ENCODE peak calls at places on chromosomes 16 and 17, in eight cellular contexts. L, D, M, X, C, Y, R and V are unnamed samples.

GRCh38 chr17:76151896-76152454 is 10.9 kb upstream of the FOXJ1 start:
- DNase-seq in M (no peak), C (no peak), L (no peak), Y (no peak), X (no peak), R (no peak), D (no peak), V (no peak)

GRCh38 chr17:49995055-49995738 is at the start of gene DLX3:
- DNase-seq in R (no peak), X (no peak), M (no peak), L (peak; percentile 93), C (no peak), D (no peak), Y (peak; percentile 81), V (no peak)

GRCh38 chr17:70089513-70090148 is 14.6 kb downstream of the KCNJ16 start:
- DNase-seq in R (no peak), Y (peak; percentile 42), D (no peak), L (no peak), X (no peak), M (no peak), C (no peak), V (no peak)

GRCh38 chr17:27473748-27474609 is 17.7 kb downstream of the KSR1 start:
- DNase-seq in L (no peak), M (no peak), X (no peak), C (peak; percentile 97), D (no peak), R (peak; percentile 96), Y (no peak), V (peak; percentile 76)

GRCh38 chr16:86211800-86212199 is 298.5 kb upstream of the FOXF1 start:
- DNase-seq in X (peak; percentile 72), Y (no peak), M (no peak), R (peak; percentile 3), L (no peak), C (no peak), D (no peak), V (no peak)

GRCh38 chr16:84502581-84502980 is 1.9 kb downstream of the MEAK7 start:
- DNase-seq in R (no peak), L (no peak), D (no peak), C (no peak), M (no peak), Y (no peak), X (no peak), V (no peak)

GRCh38 chr17:65290616-65291015 is 153.4 kb downstream of the RGS9 start:
- DNase-seq in L (no peak), Y (no peak), C (no peak), M (no peak), R (no peak), X (no peak), D (no peak), V (no peak)

GRCh38 chr17:282000-282911 is 70.4 kb downstream of the RPH3AL start:
- DNase-seq in L (no peak), Y (no peak), X (no peak), C (no peak), R (no peak), M (no peak), D (peak; percentile 55), V (peak; percentile 34)

GRCh38 chr16:77406680-77407079 is 28.2 kb downstream of the ADAMTS18 start:
- DNase-seq in X (peak; percentile 4), L (peak; percentile 24), R (peak; percentile 5), Y (no peak), M (no peak), C (no peak), D (peak; percentile 15), V (no peak)

GRCh38 chr17:67800495-67800928 is 24.8 kb upstream of the BPTF start:
- DNase-seq in Y (peak; percentile 85), C (peak; percentile 59), M (peak; percentile 48), R (peak; percentile 90), L (peak; percentile 90), D (peak; percentile 83), X (peak; percentile 83), V (peak; percentile 16)

GRCh38 chr17:78642707-78643106 is 65.5 kb upstream of the DNAH17 start:
- DNase-seq in C (no peak), R (no peak), D (no peak), Y (no peak), X (no peak), M (no peak), L (no peak), V (no peak)

GRCh38 chr17:12691173-12691572 is 25.5 kb downstream of the MYOCD start:
- DNase-seq in X (no peak), C (no peak), L (no peak), D (no peak), M (no peak), R (no peak), Y (no peak), V (no peak)

GRCh38 chr17:31788956-31789355 is 70.1 kb downstream of the COPRS start:
- DNase-seq in M (no peak), X (no peak), L (no peak), D (no peak), C (no peak), R (no peak), Y (no peak), V (no peak)

GRCh38 chr16:67197704-67198103 is 1.2 kb upstream of the ELMO3 start:
- DNase-seq in C (no peak), Y (no peak), M (no peak), L (no peak), R (no peak), D (no peak), X (no peak), V (no peak)

GRCh38 chr16:79316004-79316458 is 284.5 kb downstream of the MAF start:
- DNase-seq in Y (no peak), L (no peak), D (no peak), M (no peak), C (peak; percentile 53), R (no peak), X (no peak), V (no peak)

GRCh38 chr16:67846063-67846319 is 742 bp upstream of the NUTF2 start:
- DNase-seq in R (no peak), M (no peak), D (no peak), C (no peak), X (no peak), L (no peak), Y (no peak), V (no peak)

GRCh38 chr16:6682142-6682811 is 650.4 kb upstream of the RBFOX1 start:
- DNase-seq in L (peak; percentile 81), M (peak; percentile 7), Y (peak; percentile 53), D (peak; percentile 20), R (peak; percentile 59), C (no peak), X (no peak), V (peak; percentile 10)

GRCh38 chr17:48721009-48721402 is 1.3 kb downstream of the PRAC1 start:
- DNase-seq in Y (no peak), X (no peak), D (no peak), R (no peak), M (no peak), C (no peak), L (no peak), V (no peak)

GRCh38 chr17:48720263-48721008 is 1.9 kb downstream of the PRAC1 start:
- DNase-seq in X (no peak), D (no peak), M (no peak), Y (no peak), R (no peak), C (no peak), L (no peak), V (no peak)

GRCh38 chr17:48718781-48719641 is 3.3 kb downstream of the PRAC1 start:
- DNase-seq in D (no peak), L (peak; percentile 73), R (no peak), C (no peak), M (no peak), X (no peak), Y (peak; percentile 38), V (no peak)

GRCh38 chr17:48718162-48718780 is 4.0 kb downstream of the PRAC1 start:
- DNase-seq in Y (no peak), L (peak; percentile 69), M (no peak), C (no peak), D (no peak), X (no peak), R (no peak), V (no peak)

GRCh38 chr17:48719642-48720262 is 2.6 kb downstream of the PRAC1 start:
- DNase-seq in X (no peak), D (no peak), C (no peak), M (no peak), Y (peak; percentile 47), R (no peak), L (peak; percentile 95), V (no peak)
- H3K27me3 ChIP-seq in X (no peaks in the 10 kb centered on the region), D (peaks cover 12% of the 10 kb centered on the region), C (peaks cover 51% of the 10 kb centered on the region), M (no peaks in the 10 kb centered on the region), Y (peaks cover 94% of the 10 kb centered on the region), R (peaks cover 48% of the 10 kb centered on the region), L (peaks cover 100% of the 10 kb centered on the region), V (peaks cover 75% of the 10 kb centered on the region)

DNA sequence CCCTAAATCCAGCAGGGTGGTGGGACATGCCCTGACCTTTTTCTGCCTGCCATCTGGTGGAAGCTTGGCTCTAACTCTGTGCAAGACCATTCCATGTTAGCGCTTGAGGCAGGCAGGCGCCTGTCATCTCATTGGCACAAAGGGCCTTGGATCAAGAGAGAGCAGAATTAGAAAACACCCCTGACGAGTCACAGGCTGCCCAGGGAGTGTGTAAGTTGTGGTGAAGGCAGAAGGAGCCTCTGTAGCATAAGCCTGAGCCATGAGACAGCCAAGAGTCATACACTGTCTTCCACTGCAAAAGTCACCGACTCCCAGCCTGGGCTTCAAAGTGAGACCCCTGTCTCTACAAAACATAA is 6.0 kb downstream of the NUBP1 start:
- DNase-seq in X (no peak), M (no peak), Y (no peak), C (no peak), R (no peak), D (no peak), L (no peak), V (no peak)
- H3K27ac ChIP-seq in X (no peak overlapping the region), M (no peak overlapping the region), Y (peak overlapping the region; percentile 25), C (no peak overlapping the region), R (no peak overlapping the region), D (no peak overlapping the region), L (no peak overlapping the region), V (no peak overlapping the region)

GRCh38 chr16:2325181-2325580 is 15.3 kb downstream of the ABCA3 start:
- DNase-seq in X (no peak), D (no peak), M (no peak), L (no peak), C (no peak), Y (no peak), R (no peak), V (no peak)

GRCh38 chr16:2325791-2326190 is 14.7 kb downstream of the ABCA3 start:
- DNase-seq in D (no peak), L (no peak), X (no peak), R (no peak), Y (no peak), M (no peak), C (no peak), V (no peak)

GRCh38 chr16:2323701-2324100 is 16.8 kb downstream of the ABCA3 start:
- DNase-seq in L (no peak), Y (no peak), D (no peak), X (no peak), M (no peak), C (no peak), R (no peak), V (no peak)

GRCh38 chr16:2326191-2326590 is 14.3 kb downstream of the ABCA3 start:
- DNase-seq in Y (no peak), D (no peak), X (no peak), L (no peak), M (no peak), C (no peak), R (no peak), V (no peak)

GRCh38 chr16:2324296-2324859 is 16.1 kb downstream of the ABCA3 start:
- DNase-seq in L (no peak), R (no peak), C (no peak), X (no peak), D (no peak), Y (no peak), M (no peak), V (no peak)
- TF ChIP-seq REST in L (no peak), R (no peak), C (no peak), X (no peak), D (no peak), Y (no peak), M (no peak), V (no peak)

GRCh38 chr16:58471209-58471975 is 28.6 kb upstream of the NDRG4 start:
- DNase-seq in M (no peak), X (no peak), Y (no peak), C (no peak), R (no peak), L (peak; percentile 52), D (no peak), V (no peak)
- H3K27me3 ChIP-seq in M (no peaks in the 10 kb centered on the region), X (no peaks in the 10 kb centered on the region), Y (peaks cover 4% of the 10 kb centered on the region), C (no peaks in the 10 kb centered on the region), R (peaks cover 20% of the 10 kb centered on the region), L (peaks cover 8% of the 10 kb centered on the region), D (peaks cover 1% of the 10 kb centered on the region), V (peaks cover 13% of the 10 kb centered on the region)